ENCODE peak calls at places on chromosomes 12 and 14, in four cellular contexts. T is HepG2, I is GM12878, C is K562. L is an unnamed sample.

GRCh38 chr12:10339441-10339840 is 31.8 kb downstream of the KLRD1 start:
- DNase-seq in T (no peak), I (no peak), C (no peak), L (no peak)

GRCh38 chr12:89448526-89448925 is 76.1 kb downstream of the GALNT4 start:
- DNase-seq in T (no peak), I (no peak), C (no peak), L (no peak)

GRCh38 chr14:91032250-91032649 is 28.2 kb downstream of the RPS6KA5 start:
- DNase-seq in T (no peak), I (no peak), C (no peak), L (no peak)

GRCh38 chr14:72472845-72473244 is 421.1 kb downstream of the DPF3 start:
- DNase-seq in T (no peak), I (no peak), C (no peak), L (no peak)

GRCh38 chr12:47821346-47821706 is 1.6 kb upstream of the HDAC7 start:
- DNase-seq in T (no peak), I (no peak), C (no peak), L (no peak)

GRCh38 chr12:79681008-79681590 is 9.7 kb downstream of the PAWR start:
- DNase-seq in T (no peak), I (no peak), C (no peak), L (peak; percentile 41)

GRCh38 chr14:49865431-49865859 is 12.9 kb upstream of the NEMF start:
- DNase-seq in T (peak; percentile 48), I (no peak), C (no peak), L (peak; percentile 28)

GRCh38 chr14:66105819-66106218 is 380.4 kb upstream of the CCDC196 start:
- DNase-seq in T (no peak), I (no peak), C (no peak), L (no peak)

GRCh38 chr12:678747-679712 is 15.8 kb upstream of the NINJ2 start:
- DNase-seq in T (no peak), I (peak; percentile 51), C (no peak), L (no peak)

GRCh38 chr14:77124345-77125274 is 17.0 kb downstream of the ZDHHC22 start:
- DNase-seq in T (no peak), I (no peak), C (peak; percentile 69), L (no peak)

GRCh38 chr12:89305373-89305772 is 46.9 kb downstream of the DUSP6 start:
- DNase-seq in T (no peak), I (no peak), C (no peak), L (no peak)

GRCh38 chr12:74945771-74946198 is 263.9 kb downstream of the KCNC2 start:
- DNase-seq in T (no peak), I (no peak), C (no peak), L (peak; percentile 73)

GRCh38 chr14:24261256-24261968 is 1.6 kb downstream of the TGM1 start:
- DNase-seq in T (no peak), I (no peak), C (no peak), L (no peak)

GRCh38 chr14:29757711-29758233 is 169.9 kb downstream of the PRKD1 start:
- DNase-seq in T (no peak), I (no peak), C (no peak), L (no peak)

GRCh38 chr14:95445161-95445560 is 71.3 kb downstream of the SYNE3 start:
- DNase-seq in T (no peak), I (no peak), C (no peak), L (no peak)

GRCh38 chr12:49672351-49673181 is 34.6 kb downstream of the FMNL3 start:
- DNase-seq in T (no peak), I (no peak), C (no peak), L (no peak)

GRCh38 chr14:78253986-78254385 is 83.8 kb downstream of the NRXN3 start:
- DNase-seq in T (no peak), I (no peak), C (no peak), L (peak; percentile 43)

GRCh38 chr12:27436029-27436428 is 10.5 kb upstream of the SMCO2 start:
- DNase-seq in T (peak; percentile 32), I (no peak), C (no peak), L (no peak)

GRCh38 chr14:105375635-105376057 is 22.7 kb upstream of the TEX22 start:
- DNase-seq in T (no peak), I (no peak), C (no peak), L (no peak)

GRCh38 chr12:132018193-132018916 is 68.6 kb downstream of the EP400 start:
- DNase-seq in T (no peak), I (no peak), C (peak; percentile 34), L (no peak)

GRCh38 chr12:1993341-1993740 is 10.9 kb downstream of the DCP1B start:
- DNase-seq in T (peak; percentile 29), I (no peak), C (no peak), L (no peak)

GRCh38 chr12:51362747-51363342 is 16.4 kb upstream of the CELA1 start:
- DNase-seq in T (no peak), I (no peak), C (no peak), L (no peak)
- TF ChIP-seq CHD4 in T (no peak), I (no peak), C (no peak), L (no peak)

GRCh38 chr14:69667938-69668336 is 56.5 kb downstream of the SUSD6 start:
- DNase-seq in T (no peak), I (no peak), C (no peak), L (no peak)
- TF ChIP-seq CHD4 in T (no peak), I (no peak), C (no peak), L (no peak)

GRCh38 chr14:69999246-69999645 is 120.0 kb downstream of the SMOC1 start:
- DNase-seq in T (no peak), I (no peak), C (no peak), L (peak; percentile 80)
- TF ChIP-seq CHD4 in T (no peak), I (no peak), C (no peak), L (no peak)

DNA sequence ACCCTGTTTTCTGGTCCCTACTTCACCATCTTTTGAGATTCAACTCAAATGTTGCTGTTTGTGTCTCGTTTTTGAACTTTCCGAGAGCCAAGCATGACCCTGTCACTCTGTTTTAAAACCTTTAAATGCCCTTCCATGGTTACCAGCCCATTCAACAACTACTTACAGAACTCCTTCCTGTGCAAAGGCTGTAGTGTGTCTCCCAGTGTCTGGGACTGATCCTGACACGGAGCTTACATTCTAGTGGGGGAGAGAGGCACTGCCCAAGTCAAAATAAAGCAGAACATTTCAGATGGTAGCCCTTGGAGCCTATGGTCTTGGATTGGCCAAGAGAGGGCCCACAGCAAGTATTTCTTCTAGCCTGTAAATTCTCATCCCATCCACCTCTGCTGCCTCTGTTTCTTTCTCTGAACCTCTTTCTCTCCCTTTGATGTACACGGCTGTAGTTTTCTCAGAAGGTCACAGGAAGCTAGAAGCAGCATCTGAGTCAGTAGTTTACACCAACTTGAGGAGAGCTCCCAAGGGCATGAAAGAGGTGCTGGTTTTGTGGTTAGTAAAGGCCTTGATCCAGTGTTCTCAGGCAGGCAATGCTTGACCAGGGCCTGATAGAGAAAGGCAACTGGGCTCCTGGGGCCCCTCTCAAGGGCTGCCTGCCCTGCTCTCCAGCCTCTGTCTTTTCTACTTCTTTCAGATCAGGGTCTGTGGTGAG is 42.3 kb upstream of the SLC24A4 start:
- DNase-seq in T (no peak), I (peak; percentile 39), C (no peak), L (no peak)
- TF ChIP-seq CHD4 in T (no peak), I (no peak), C (no peak), L (no peak)

GRCh38 chr12:124516850-124517249 is 50.6 kb downstream of the NCOR2 start:
- DNase-seq in T (no peak), I (no peak), C (no peak), L (no peak)
- TF ChIP-seq CHD4 in T (peak; percentile 84), I (no peak), C (no peak), L (peak; percentile 67)

GRCh38 chr14:75431011-75431410 is 3.2 kb downstream of the JDP2 start:
- DNase-seq in T (no peak), I (no peak), C (no peak), L (no peak)

GRCh38 chr14:75428230-75429104 is 645 bp downstream of the JDP2 start:
- DNase-seq in T (no peak), I (no peak), C (peak; percentile 74), L (peak; percentile 46)

GRCh38 chr14:75430526-75430925 is 2.7 kb downstream of the JDP2 start:
- DNase-seq in T (no peak), I (no peak), C (no peak), L (no peak)

GRCh38 chr14:75429562-75429961 is 1.7 kb downstream of the JDP2 start:
- DNase-seq in T (no peak), I (no peak), C (no peak), L (no peak)

GRCh38 chr14:75430106-75430505 is 2.3 kb downstream of the JDP2 start:
- DNase-seq in T (no peak), I (no peak), C (no peak), L (no peak)
- TF ChIP-seq CHD4 in T (no peak), I (no peak), C (no peak), L (no peak)

GRCh38 chr14:21308132-21308478 is 28.2 kb downstream of the RPGRIP1 start:
- DNase-seq in T (peak; percentile 89), I (no peak), C (peak; percentile 29), L (no peak)
- TF ChIP-seq CHD4 in T (no peak), I (no peak), C (no peak), L (no peak)

GRCh38 chr12:12510141-12510540 is 52.5 kb downstream of the DUSP16 start:
- DNase-seq in T (no peak), I (no peak), C (no peak), L (no peak)
- TF ChIP-seq CHD4 in T (no peak), I (no peak), C (no peak), L (no peak)

L was measured in A549.